ENCODE peak calls at places on chromosome 20, in six cellular contexts. One of them, this sample, is unnamed.

GRCh38 chr20:9514461-9515210 is at the start of gene LAMP5:
- DNase-seq in CD4-positive, CD25-positive, alpha-beta regulatory T cell: no peak
- DNase-seq in neuronal stem cell: peak; percentile 72
- DNase-seq in astrocyte: peak; percentile 17
- DNase-seq in aorta: no peak
- DNase-seq in heart left ventricle: no peak
- DNase-seq in this sample: no peak

GRCh38 chr20:11651138-11651537 is 266.6 kb upstream of the BTBD3 start:
- DNase-seq in CD4-positive, CD25-positive, alpha-beta regulatory T cell: no peak
- DNase-seq in neuronal stem cell: no peak
- DNase-seq in astrocyte: no peak
- DNase-seq in aorta: no peak
- DNase-seq in heart left ventricle: no peak
- DNase-seq in this sample: no peak

GRCh38 chr20:2210646-2211556 is 84.9 kb upstream of the TGM3 start:
- DNase-seq in CD4-positive, CD25-positive, alpha-beta regulatory T cell: no peak
- DNase-seq in neuronal stem cell: no peak
- DNase-seq in astrocyte: peak; percentile 65
- DNase-seq in aorta: peak; percentile 72
- DNase-seq in heart left ventricle: peak; percentile 36
- DNase-seq in this sample: peak; percentile 9

GRCh38 chr20:41086402-41087324 is 50.7 kb upstream of the PLCG1 start:
- DNase-seq in CD4-positive, CD25-positive, alpha-beta regulatory T cell: no peak
- DNase-seq in neuronal stem cell: no peak
- DNase-seq in astrocyte: no peak
- DNase-seq in aorta: no peak
- DNase-seq in heart left ventricle: no peak
- DNase-seq in this sample: no peak

GRCh38 chr20:43744966-43745733 is 18.3 kb upstream of the GTSF1L start:
- DNase-seq in CD4-positive, CD25-positive, alpha-beta regulatory T cell: peak; percentile 38
- DNase-seq in neuronal stem cell: no peak
- DNase-seq in astrocyte: no peak
- DNase-seq in aorta: no peak
- DNase-seq in heart left ventricle: no peak
- DNase-seq in this sample: no peak

GRCh38 chr20:10523438-10523837 is 88.3 kb downstream of the SLX4IP start:
- DNase-seq in CD4-positive, CD25-positive, alpha-beta regulatory T cell: no peak
- DNase-seq in neuronal stem cell: no peak
- DNase-seq in astrocyte: no peak
- DNase-seq in aorta: no peak
- DNase-seq in heart left ventricle: no peak
- DNase-seq in this sample: no peak

GRCh38 chr20:58307270-58307669 is 2.2 kb upstream of the RAB22A start:
- DNase-seq in CD4-positive, CD25-positive, alpha-beta regulatory T cell: no peak
- DNase-seq in neuronal stem cell: no peak
- DNase-seq in astrocyte: no peak
- DNase-seq in aorta: no peak
- DNase-seq in heart left ventricle: no peak
- DNase-seq in this sample: no peak

GRCh38 chr20:50670126-50670862 is 21.0 kb downstream of the RIPOR3 start:
- DNase-seq in CD4-positive, CD25-positive, alpha-beta regulatory T cell: no peak
- DNase-seq in neuronal stem cell: no peak
- DNase-seq in astrocyte: no peak
- DNase-seq in aorta: no peak
- DNase-seq in heart left ventricle: no peak
- DNase-seq in this sample: no peak

GRCh38 chr20:54995553-54995952 is 520.2 kb downstream of the DOK5 start:
- DNase-seq in CD4-positive, CD25-positive, alpha-beta regulatory T cell: no peak
- DNase-seq in neuronal stem cell: no peak
- DNase-seq in astrocyte: peak; percentile 12
- DNase-seq in aorta: no peak
- DNase-seq in heart left ventricle: no peak
- DNase-seq in this sample: no peak

GRCh38 chr20:36470482-36471062 is 70.7 kb upstream of the MYL9 start:
- DNase-seq in CD4-positive, CD25-positive, alpha-beta regulatory T cell: no peak
- DNase-seq in neuronal stem cell: no peak
- DNase-seq in astrocyte: no peak
- DNase-seq in aorta: no peak
- DNase-seq in heart left ventricle: no peak
- DNase-seq in this sample: no peak

GRCh38 chr20:36471885-36472642 is 69.3 kb upstream of the MYL9 start:
- DNase-seq in CD4-positive, CD25-positive, alpha-beta regulatory T cell: no peak
- DNase-seq in neuronal stem cell: no peak
- DNase-seq in astrocyte: no peak
- DNase-seq in aorta: no peak
- DNase-seq in heart left ventricle: no peak
- DNase-seq in this sample: no peak

GRCh38 chr20:36473164-36473563 is 68.2 kb upstream of the MYL9 start:
- DNase-seq in CD4-positive, CD25-positive, alpha-beta regulatory T cell: no peak
- DNase-seq in neuronal stem cell: no peak
- DNase-seq in astrocyte: no peak
- DNase-seq in aorta: no peak
- DNase-seq in heart left ventricle: no peak
- DNase-seq in this sample: no peak

GRCh38 chr20:36474563-36474962 is 66.8 kb upstream of the MYL9 start:
- DNase-seq in CD4-positive, CD25-positive, alpha-beta regulatory T cell: no peak
- DNase-seq in neuronal stem cell: no peak
- DNase-seq in astrocyte: no peak
- DNase-seq in aorta: no peak
- DNase-seq in heart left ventricle: no peak
- DNase-seq in this sample: no peak

DNA sequence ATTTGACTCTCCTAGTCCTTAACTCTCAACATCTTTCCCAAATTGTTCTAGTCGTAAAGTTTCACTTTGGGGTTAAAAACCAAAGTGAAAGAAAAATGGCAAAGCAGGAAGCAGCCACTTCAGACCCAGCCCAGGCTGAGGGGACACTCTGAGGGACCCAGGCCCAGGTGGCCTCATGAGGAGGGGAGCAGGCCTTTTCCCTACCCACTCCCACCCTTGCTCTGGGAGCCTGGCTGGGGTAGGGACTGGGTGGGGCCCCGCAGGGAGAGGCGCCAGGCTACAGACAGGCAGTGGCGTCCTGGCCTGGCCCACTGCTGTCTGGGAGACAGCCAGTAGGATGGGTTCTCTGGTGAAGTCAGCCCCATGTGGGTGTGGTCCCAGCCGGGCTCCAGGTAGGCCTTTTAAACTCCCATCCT is 68.7 kb upstream of the MYL9 start:
- DNase-seq in CD4-positive, CD25-positive, alpha-beta regulatory T cell: peak; percentile 60
- DNase-seq in neuronal stem cell: no peak
- DNase-seq in astrocyte: no peak
- DNase-seq in aorta: no peak
- DNase-seq in heart left ventricle: peak; percentile 44
- DNase-seq in this sample: no peak
- H3K4me3 ChIP-seq in CD4-positive, CD25-positive, alpha-beta regulatory T cell: peak overlapping the region; percentile 47
- H3K4me3 ChIP-seq in neuronal stem cell: no peak overlapping the region
- H3K4me3 ChIP-seq in astrocyte: no peak overlapping the region
- H3K4me3 ChIP-seq in aorta: no peak overlapping the region
- H3K4me3 ChIP-seq in heart left ventricle: peak overlapping the region; percentile 4
- H3K4me3 ChIP-seq in this sample: peak overlapping the region; percentile 10

GRCh38 chr20:45987108-45987780 is 15.2 kb upstream of the ZNF335 start:
- DNase-seq in CD4-positive, CD25-positive, alpha-beta regulatory T cell: peak; percentile 74
- DNase-seq in neuronal stem cell: peak; percentile 59
- DNase-seq in astrocyte: no peak
- DNase-seq in aorta: peak; percentile 86
- DNase-seq in heart left ventricle: peak; percentile 54
- DNase-seq in this sample: no peak
- H3K27me3 ChIP-seq in CD4-positive, CD25-positive, alpha-beta regulatory T cell: peaks cover 2% of the 10 kb centered on the region
- H3K27me3 ChIP-seq in neuronal stem cell: no peaks in the 10 kb centered on the region
- H3K27me3 ChIP-seq in astrocyte: peaks cover 6% of the 10 kb centered on the region
- H3K27me3 ChIP-seq in aorta: no peaks in the 10 kb centered on the region
- H3K27me3 ChIP-seq in heart left ventricle: peaks cover 57% of the 10 kb centered on the region
- H3K27me3 ChIP-seq in this sample: peaks cover 2% of the 10 kb centered on the region

GRCh38 chr20:63952769-63953168 is 3.4 kb downstream of the UCKL1 start:
- DNase-seq in CD4-positive, CD25-positive, alpha-beta regulatory T cell: no peak
- DNase-seq in neuronal stem cell: no peak
- DNase-seq in astrocyte: no peak
- DNase-seq in aorta: no peak
- DNase-seq in heart left ventricle: no peak
- DNase-seq in this sample: no peak

GRCh38 chr20:63955281-63955845 is 853 bp downstream of the UCKL1 start:
- DNase-seq in CD4-positive, CD25-positive, alpha-beta regulatory T cell: peak; percentile 54
- DNase-seq in neuronal stem cell: no peak
- DNase-seq in astrocyte: no peak
- DNase-seq in aorta: no peak
- DNase-seq in heart left ventricle: peak; percentile 58
- DNase-seq in this sample: no peak

GRCh38 chr20:63952210-63952535 is 4.0 kb downstream of the UCKL1 start:
- DNase-seq in CD4-positive, CD25-positive, alpha-beta regulatory T cell: no peak
- DNase-seq in neuronal stem cell: no peak
- DNase-seq in astrocyte: no peak
- DNase-seq in aorta: no peak
- DNase-seq in heart left ventricle: no peak
- DNase-seq in this sample: no peak

GRCh38 chr20:63955846-63956663 is at the start of gene UCKL1:
- DNase-seq in CD4-positive, CD25-positive, alpha-beta regulatory T cell: peak; percentile 93
- DNase-seq in neuronal stem cell: peak; percentile 87
- DNase-seq in astrocyte: peak; percentile 77
- DNase-seq in aorta: peak; percentile 97
- DNase-seq in heart left ventricle: peak; percentile 94
- DNase-seq in this sample: peak; percentile 50

GRCh38 chr20:63953764-63954429 is 2.3 kb downstream of the UCKL1 start:
- DNase-seq in CD4-positive, CD25-positive, alpha-beta regulatory T cell: no peak
- DNase-seq in neuronal stem cell: no peak
- DNase-seq in astrocyte: no peak
- DNase-seq in aorta: no peak
- DNase-seq in heart left ventricle: no peak
- DNase-seq in this sample: no peak
- H3K4me3 ChIP-seq in CD4-positive, CD25-positive, alpha-beta regulatory T cell: no peak overlapping the region
- H3K4me3 ChIP-seq in neuronal stem cell: peak overlapping the region; percentile 85
- H3K4me3 ChIP-seq in astrocyte: no peak overlapping the region
- H3K4me3 ChIP-seq in aorta: no peak overlapping the region
- H3K4me3 ChIP-seq in heart left ventricle: peak overlapping the region; percentile 90
- H3K4me3 ChIP-seq in this sample: no peak overlapping the region

GRCh38 chr20:33277471-33278441 is 5.3 kb upstream of the BPIFB1 start:
- DNase-seq in CD4-positive, CD25-positive, alpha-beta regulatory T cell: no peak
- DNase-seq in neuronal stem cell: no peak
- DNase-seq in astrocyte: no peak
- DNase-seq in aorta: no peak
- DNase-seq in heart left ventricle: no peak
- DNase-seq in this sample: no peak
- H3K27me3 ChIP-seq in CD4-positive, CD25-positive, alpha-beta regulatory T cell: no peaks in the 10 kb centered on the region
- H3K27me3 ChIP-seq in neuronal stem cell: no peaks in the 10 kb centered on the region
- H3K27me3 ChIP-seq in astrocyte: peaks cover 6% of the 10 kb centered on the region
- H3K27me3 ChIP-seq in aorta: no peaks in the 10 kb centered on the region
- H3K27me3 ChIP-seq in heart left ventricle: peaks cover 12% of the 10 kb centered on the region
- H3K27me3 ChIP-seq in this sample: peaks cover 12% of the 10 kb centered on the region

DNA sequence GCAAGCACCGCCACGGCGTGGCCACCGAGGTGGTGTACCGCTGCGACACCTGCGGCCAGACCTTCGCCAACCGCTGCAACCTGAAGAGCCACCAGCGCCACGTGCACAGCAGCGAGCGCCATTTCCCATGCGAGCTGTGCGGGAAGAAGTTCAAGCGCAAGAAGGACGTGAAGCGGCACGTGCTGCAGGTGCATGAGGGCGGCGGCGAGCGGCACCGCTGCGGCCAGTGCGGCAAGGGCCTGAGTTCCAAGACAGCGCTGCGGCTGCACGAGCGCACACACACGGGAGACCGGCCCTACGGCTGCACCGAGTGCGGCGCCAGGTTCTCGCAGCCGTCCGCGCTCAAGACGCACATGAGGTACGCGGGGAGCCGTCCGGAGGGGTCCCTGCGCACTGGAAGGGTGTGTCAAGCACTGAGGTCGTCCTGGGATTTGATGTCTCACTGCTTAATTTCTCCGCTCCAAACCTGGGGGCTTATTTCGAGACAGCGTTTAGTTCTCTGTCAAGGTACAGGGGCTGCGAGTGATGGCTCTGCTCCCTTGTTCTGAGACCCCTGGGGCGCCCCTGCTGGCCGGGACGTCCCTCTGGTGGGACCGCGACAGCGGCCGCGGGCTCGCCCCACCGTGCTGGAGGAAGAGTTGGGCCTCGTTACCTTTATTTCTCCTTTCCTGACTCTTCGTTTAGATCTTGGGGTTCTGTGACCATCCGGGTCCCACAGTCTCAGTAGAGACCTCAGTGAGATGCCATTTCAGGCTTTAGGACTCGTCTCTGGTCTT is 3.6 kb downstream of the GZF1 start:
- DNase-seq in CD4-positive, CD25-positive, alpha-beta regulatory T cell: no peak
- DNase-seq in neuronal stem cell: no peak
- DNase-seq in astrocyte: no peak
- DNase-seq in aorta: no peak
- DNase-seq in heart left ventricle: no peak
- DNase-seq in this sample: no peak
- H3K4me3 ChIP-seq in CD4-positive, CD25-positive, alpha-beta regulatory T cell: peak overlapping the region; percentile 49
- H3K4me3 ChIP-seq in neuronal stem cell: no peak overlapping the region
- H3K4me3 ChIP-seq in astrocyte: no peak overlapping the region
- H3K4me3 ChIP-seq in aorta: no peak overlapping the region
- H3K4me3 ChIP-seq in heart left ventricle: no peak overlapping the region
- H3K4me3 ChIP-seq in this sample: no peak overlapping the region

GRCh38 chr20:18506744-18507143 is 996 bp upstream of the SEC23B start:
- DNase-seq in CD4-positive, CD25-positive, alpha-beta regulatory T cell: peak; percentile 53
- DNase-seq in neuronal stem cell: no peak
- DNase-seq in astrocyte: no peak
- DNase-seq in aorta: no peak
- DNase-seq in heart left ventricle: no peak
- DNase-seq in this sample: no peak
- H3K27me3 ChIP-seq in CD4-positive, CD25-positive, alpha-beta regulatory T cell: no peaks in the 10 kb centered on the region
- H3K27me3 ChIP-seq in neuronal stem cell: no peaks in the 10 kb centered on the region
- H3K27me3 ChIP-seq in astrocyte: peaks cover 6% of the 10 kb centered on the region
- H3K27me3 ChIP-seq in aorta: no peaks in the 10 kb centered on the region
- H3K27me3 ChIP-seq in heart left ventricle: peaks cover 24% of the 10 kb centered on the region
- H3K27me3 ChIP-seq in this sample: no peaks in the 10 kb centered on the region

GRCh38 chr20:63815869-63816268 is 15.2 kb downstream of the ZBTB46 start:
- DNase-seq in CD4-positive, CD25-positive, alpha-beta regulatory T cell: no peak
- DNase-seq in neuronal stem cell: no peak
- DNase-seq in astrocyte: no peak
- DNase-seq in aorta: no peak
- DNase-seq in heart left ventricle: no peak
- DNase-seq in this sample: no peak
- H3K4me3 ChIP-seq in CD4-positive, CD25-positive, alpha-beta regulatory T cell: no peak overlapping the region
- H3K4me3 ChIP-seq in neuronal stem cell: no peak overlapping the region
- H3K4me3 ChIP-seq in astrocyte: no peak overlapping the region
- H3K4me3 ChIP-seq in aorta: no peak overlapping the region
- H3K4me3 ChIP-seq in heart left ventricle: no peak overlapping the region
- H3K4me3 ChIP-seq in this sample: no peak overlapping the region

This sample was measured in BJ.